ENCODE peak calls at places on chromosomes 12 and 14, in five cellular contexts. E is spleen, Q is K562, P is Peyer's patch, W is psoas muscle. M is an unnamed sample.

GRCh38 chr12:8662592-8662991 is at the start of gene MFAP5:
- DNase-seq in E (no peak), Q (no peak), P (no peak), W (no peak), M (no peak)

GRCh38 chr12:54412348-54412747 is 6.7 kb downstream of the ITGA5 start:
- DNase-seq in E (peak; percentile 70), Q (no peak), P (no peak), W (no peak), M (no peak)

GRCh38 chr14:53779301-53779700 is 177.3 kb downstream of the BMP4 start:
- DNase-seq in E (no peak), Q (no peak), P (no peak), W (no peak), M (no peak)

GRCh38 chr12:8088574-8088973 is 6.5 kb downstream of the NECAP1 start:
- DNase-seq in E (no peak), Q (no peak), P (no peak), W (no peak), M (no peak)

GRCh38 chr14:75293920-75294648 is 15.5 kb downstream of the FOS start:
- DNase-seq in E (peak; percentile 98), Q (peak; percentile 96), P (peak; percentile 98), W (peak; percentile 96), M (peak; percentile 63)

GRCh38 chr12:66803972-66804371 is 125.1 kb upstream of the GRIP1 start:
- DNase-seq in E (no peak), Q (no peak), P (no peak), W (no peak), M (no peak)

GRCh38 chr14:81162941-81163340 is 57.8 kb downstream of the GTF2A1 start:
- DNase-seq in E (no peak), Q (peak; percentile 52), P (no peak), W (no peak), M (no peak)

GRCh38 chr12:117564885-117565284 is 203.5 kb upstream of the NOS1 start:
- DNase-seq in E (no peak), Q (no peak), P (no peak), W (no peak), M (no peak)

GRCh38 chr12:47885012-47885501 is 19.7 kb downstream of the VDR start:
- DNase-seq in E (no peak), Q (no peak), P (no peak), W (no peak), M (no peak)

GRCh38 chr14:35287481-35288013 is 4.6 kb upstream of the PSMA6 start:
- DNase-seq in E (no peak), Q (peak; percentile 32), P (no peak), W (no peak), M (peak; percentile 22)

GRCh38 chr14:23114669-23115491 is 4.2 kb downstream of the CEBPE start:
- DNase-seq in E (peak; percentile 72), Q (no peak), P (no peak), W (peak; percentile 52), M (no peak)

GRCh38 chr14:34356267-34356660 is 105.8 kb downstream of the SPTSSA start:
- DNase-seq in E (no peak), Q (no peak), P (no peak), W (no peak), M (no peak)

GRCh38 chr14:60079723-60080122 is 12.0 kb upstream of the PCNX4 start:
- DNase-seq in E (no peak), Q (no peak), P (no peak), W (no peak), M (no peak)

GRCh38 chr12:103745962-103746361 is 95.1 kb downstream of the NT5DC3 start:
- DNase-seq in E (no peak), Q (no peak), P (no peak), W (no peak), M (no peak)

GRCh38 chr12:63103489-63104131 is 47.4 kb downstream of the AVPR1A start:
- DNase-seq in E (no peak), Q (peak; percentile 32), P (no peak), W (no peak), M (no peak)

GRCh38 chr12:40168001-40168400 is 56.8 kb upstream of the LRRK2 start:
- DNase-seq in E (no peak), Q (no peak), P (no peak), W (no peak), M (no peak)

GRCh38 chr14:75636100-75636692 is 24.5 kb downstream of the ERG28 start:
- DNase-seq in E (no peak), Q (no peak), P (no peak), W (no peak), M (no peak)

GRCh38 chr14:59474172-59474571 is 9.0 kb upstream of the GPR135 start:
- DNase-seq in E (no peak), Q (no peak), P (no peak), W (no peak), M (no peak)

GRCh38 chr14:51963164-51963733 is 26.1 kb upstream of the RTRAF start:
- DNase-seq in E (no peak), Q (no peak), P (no peak), W (no peak), M (no peak)

GRCh38 chr14:23525611-23526010 is 26.0 kb downstream of the ZFHX2 start:
- DNase-seq in E (no peak), Q (no peak), P (no peak), W (no peak), M (no peak)

GRCh38 chr14:60356921-60357550 is 108.0 kb downstream of the PPM1A start:
- DNase-seq in E (no peak), Q (no peak), P (no peak), W (no peak), M (no peak)

GRCh38 chr12:55657282-55657681 is 20.6 kb downstream of the OR10P1 start:
- DNase-seq in E (no peak), Q (no peak), P (no peak), W (no peak), M (no peak)

GRCh38 chr14:104421892-104422291 is 157.7 kb upstream of the C14orf180 start:
- DNase-seq in E (no peak), Q (no peak), P (no peak), W (no peak), M (no peak)

GRCh38 chr12:122872815-122873361 is 23.0 kb downstream of the VPS37B start:
- DNase-seq in E (peak; percentile 52), Q (no peak), P (peak; percentile 37), W (no peak), M (no peak)
- H3K4me3 ChIP-seq in E (no peak overlapping the region), Q (no peak overlapping the region), P (no peak overlapping the region), W (peak overlapping the region; percentile 17), M (no peak overlapping the region)

GRCh38 chr14:21990116-21990515 is 316.5 kb upstream of the OR4E1 start:
- DNase-seq in E (no peak), Q (no peak), P (no peak), W (no peak), M (no peak)
- TF ChIP-seq CTCF in E (peak; percentile 28), Q (peak; percentile 18), P (peak; percentile 20), W (no peak), M (peak; percentile 56)

DNA sequence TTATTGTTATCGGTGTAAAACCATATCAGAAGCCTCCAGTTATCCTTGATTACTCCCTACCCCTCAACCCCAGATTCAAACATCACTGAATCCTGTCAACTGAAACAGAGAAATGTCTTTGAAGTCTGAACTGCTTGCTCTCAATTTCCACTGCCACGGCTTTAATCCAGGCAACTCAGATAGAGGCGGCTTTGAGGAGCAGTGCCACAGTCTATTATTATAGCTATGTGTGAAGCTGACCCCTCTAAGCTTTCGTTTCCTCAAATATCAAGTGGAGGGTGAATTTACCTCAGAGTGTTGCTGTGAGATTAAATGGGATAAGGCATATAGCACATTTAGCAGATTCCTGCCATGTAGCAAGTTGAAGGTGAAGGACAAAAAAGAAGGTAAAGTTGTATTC is 49.0 kb upstream of the PDE3A start:
- DNase-seq in E (no peak), Q (no peak), P (no peak), W (no peak), M (no peak)
- H3K4me3 ChIP-seq in E (no peak overlapping the region), Q (no peak overlapping the region), P (no peak overlapping the region), W (no peak overlapping the region), M (no peak overlapping the region)

DNA sequence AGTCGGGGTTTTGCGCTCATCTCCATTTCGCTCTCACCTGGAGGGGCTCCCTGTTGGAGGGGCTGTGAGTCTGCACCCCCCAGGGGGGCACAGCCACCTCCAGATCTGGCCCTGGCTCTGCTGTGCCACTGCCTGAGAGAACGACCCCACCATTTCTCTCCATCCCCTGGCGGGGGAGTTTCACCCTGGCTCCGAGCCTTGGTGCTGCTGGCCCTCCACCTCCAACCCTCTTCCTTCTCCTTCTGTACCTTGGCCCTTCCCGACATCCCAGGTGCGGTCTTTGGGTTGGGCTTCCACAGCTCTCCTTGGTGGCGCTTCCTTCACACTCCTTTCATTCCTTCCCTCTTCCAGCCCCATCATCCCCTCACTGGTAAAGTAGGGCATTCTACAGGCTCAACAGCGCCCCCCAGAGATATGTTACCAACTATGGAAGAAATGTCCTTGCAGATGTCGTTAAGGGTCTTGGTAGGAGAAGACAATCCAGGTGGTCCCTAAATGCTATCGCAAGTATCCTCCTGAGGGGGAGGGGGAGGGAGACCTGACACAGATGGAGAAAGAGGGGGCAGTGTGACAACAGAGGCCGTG is 16.3 kb downstream of the SERPINA1 start:
- DNase-seq in E (no peak), Q (no peak), P (no peak), W (no peak), M (no peak)
- TF ChIP-seq CTCF in E (no peak), Q (peak; percentile 33), P (no peak), W (no peak), M (peak; percentile 21)

DNA sequence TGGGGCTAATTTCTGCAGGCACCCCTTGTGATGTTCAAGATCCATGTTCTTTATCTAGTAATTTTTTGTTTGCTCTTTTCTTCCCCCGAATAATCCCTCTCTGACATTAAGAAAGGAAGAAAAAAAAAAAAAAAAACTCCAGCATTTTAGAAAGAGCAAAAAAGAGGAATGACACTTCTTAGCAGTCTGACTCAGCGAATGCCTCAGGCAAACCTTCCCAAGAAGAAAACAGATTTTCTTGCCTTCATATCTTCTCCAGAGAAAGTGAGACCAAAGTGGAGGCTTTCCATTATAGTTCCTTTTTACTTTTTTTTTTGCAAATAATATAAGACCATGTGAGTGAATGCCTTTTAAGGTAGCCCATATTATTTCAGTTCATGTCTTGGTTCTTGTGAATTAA is 479.0 kb upstream of the SYT1 start:
- DNase-seq in E (no peak), Q (no peak), P (no peak), W (no peak), M (no peak)
- H3K4me3 ChIP-seq in E (no peak overlapping the region), Q (no peak overlapping the region), P (no peak overlapping the region), W (no peak overlapping the region), M (no peak overlapping the region)

DNA sequence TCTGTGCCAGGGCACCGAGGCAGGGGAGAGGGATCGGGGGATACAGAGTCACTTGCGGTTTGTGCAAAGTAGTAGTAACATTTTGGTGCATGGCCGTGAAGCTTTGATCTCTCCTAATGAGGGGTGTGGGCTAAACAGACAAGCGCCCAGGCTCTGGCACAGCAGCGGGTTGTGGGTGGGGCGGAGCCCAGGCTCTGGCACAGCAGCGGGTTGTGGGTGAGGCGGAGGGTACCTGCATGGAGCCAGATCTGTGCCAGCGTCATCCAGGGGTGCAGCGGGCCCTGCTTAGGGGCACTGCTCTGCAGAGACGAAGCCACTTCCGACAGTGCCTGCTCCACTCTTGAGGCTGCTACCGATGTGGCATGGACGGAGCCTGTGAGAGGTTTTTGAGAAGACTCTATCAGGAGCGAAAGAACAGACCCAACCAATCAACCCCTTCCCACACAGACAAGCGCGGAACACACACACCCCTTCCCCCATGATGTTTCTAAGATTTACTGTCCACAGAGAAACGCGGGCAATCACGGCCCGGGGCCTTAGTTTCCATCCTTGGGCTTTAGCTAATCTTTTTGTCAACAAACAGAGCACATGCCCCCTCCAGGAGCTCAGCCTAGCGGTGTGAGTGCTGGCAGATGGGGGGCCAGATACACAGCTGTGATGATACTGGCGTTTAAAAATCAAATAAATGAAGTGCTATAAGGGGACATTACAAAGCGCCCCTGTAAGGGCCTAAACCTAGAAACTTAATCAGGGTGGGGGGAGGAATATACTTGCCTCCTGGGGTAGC is 196.6 kb downstream of the CALM1 start:
- DNase-seq in E (no peak), Q (no peak), P (no peak), W (no peak), M (no peak)
- TF ChIP-seq CTCF in E (no peak), Q (no peak), P (no peak), W (no peak), M (no peak)

M was measured in GM12864.